ENCODE peak calls at places on chromosomes 12 and 14, in four cellular contexts. One of them, this sample, is unnamed.

GRCh38 chr12:92278378-92278828 is 132.8 kb upstream of the BTG1 start:
- DNase-seq in Peyer's patch: no peak
- DNase-seq in K562: no peak
- DNase-seq in tibial nerve: no peak
- DNase-seq in this sample: no peak

GRCh38 chr14:88255196-88255595 is 67.9 kb downstream of the KCNK10 start:
- DNase-seq in Peyer's patch: no peak
- DNase-seq in tibial nerve: no peak
- DNase-seq in K562: no peak
- DNase-seq in this sample: no peak

GRCh38 chr12:73161970-73162369 is 889.8 kb downstream of the TRHDE start:
- DNase-seq in tibial nerve: no peak
- DNase-seq in K562: no peak
- DNase-seq in Peyer's patch: no peak
- DNase-seq in this sample: no peak

GRCh38 chr14:100654814-100655795 is 67.9 kb upstream of the BEGAIN start:
- DNase-seq in tibial nerve: no peak
- DNase-seq in Peyer's patch: peak
- DNase-seq in K562: peak
- DNase-seq in this sample: no peak

GRCh38 chr12:5898874-5899273 is 46.2 kb downstream of the ANO2 start:
- DNase-seq in Peyer's patch: no peak
- DNase-seq in K562: no peak
- DNase-seq in tibial nerve: no peak
- DNase-seq in this sample: no peak

GRCh38 chr12:28057856-28058615 is 85.5 kb upstream of the PTHLH start:
- DNase-seq in Peyer's patch: no peak
- DNase-seq in K562: no peak
- DNase-seq in tibial nerve: no peak
- DNase-seq in this sample: no peak

GRCh38 chr12:58727526-58727925 is 192.8 kb downstream of the LRIG3 start:
- DNase-seq in K562: no peak
- DNase-seq in tibial nerve: no peak
- DNase-seq in Peyer's patch: no peak
- DNase-seq in this sample: no peak

GRCh38 chr14:68039593-68039992 is 220.0 kb downstream of the RAD51B start:
- DNase-seq in tibial nerve: no peak
- DNase-seq in Peyer's patch: no peak
- DNase-seq in K562: no peak
- DNase-seq in this sample: no peak

GRCh38 chr12:114841557-114842251 is 157.7 kb upstream of the TBX3 start:
- DNase-seq in tibial nerve: no peak
- DNase-seq in Peyer's patch: no peak
- DNase-seq in K562: no peak
- DNase-seq in this sample: no peak

GRCh38 chr12:118055144-118055557 is 5.8 kb downstream of the WSB2 start:
- DNase-seq in tibial nerve: no peak
- DNase-seq in Peyer's patch: peak
- DNase-seq in K562: peak
- DNase-seq in this sample: no peak

GRCh38 chr14:52014601-52015267 is 25.4 kb downstream of the RTRAF start:
- DNase-seq in Peyer's patch: no peak
- DNase-seq in tibial nerve: no peak
- DNase-seq in K562: no peak
- DNase-seq in this sample: no peak

GRCh38 chr12:124007810-124008570 is 35.0 kb downstream of the ZNF664 start:
- DNase-seq in Peyer's patch: no peak
- DNase-seq in tibial nerve: no peak
- DNase-seq in K562: no peak
- DNase-seq in this sample: no peak

GRCh38 chr12:122080149-122081107 is 1.9 kb downstream of the MLXIP start:
- DNase-seq in tibial nerve: peak
- DNase-seq in Peyer's patch: peak
- DNase-seq in K562: no peak
- DNase-seq in this sample: no peak

GRCh38 chr12:4116251-4117111 is 157.1 kb upstream of the CCND2 start:
- DNase-seq in tibial nerve: no peak
- DNase-seq in Peyer's patch: peak
- DNase-seq in K562: no peak
- DNase-seq in this sample: no peak

GRCh38 chr14:29273513-29273912 is 506.9 kb downstream of the FOXG1 start:
- DNase-seq in tibial nerve: no peak
- DNase-seq in Peyer's patch: no peak
- DNase-seq in K562: no peak
- DNase-seq in this sample: no peak

GRCh38 chr12:95784286-95784685 is 6.3 kb downstream of the NTN4 start:
- DNase-seq in Peyer's patch: no peak
- DNase-seq in tibial nerve: no peak
- DNase-seq in K562: no peak
- DNase-seq in this sample: no peak

GRCh38 chr14:31745741-31746140 is 184.5 kb downstream of the NUBPL start:
- DNase-seq in tibial nerve: no peak
- DNase-seq in K562: no peak
- DNase-seq in Peyer's patch: no peak
- DNase-seq in this sample: no peak

GRCh38 chr12:48999371-49000131 is at the start of gene DDN:
- DNase-seq in Peyer's patch: no peak
- DNase-seq in tibial nerve: no peak
- DNase-seq in K562: peak
- DNase-seq in this sample: no peak

GRCh38 chr12:86283607-86284006 is 27.4 kb upstream of the MGAT4C start:
- DNase-seq in Peyer's patch: no peak
- DNase-seq in K562: no peak
- DNase-seq in tibial nerve: no peak
- DNase-seq in this sample: no peak

GRCh38 chr14:37988472-37988871 is 219.2 kb upstream of the SSTR1 start:
- DNase-seq in Peyer's patch: no peak
- DNase-seq in K562: no peak
- DNase-seq in tibial nerve: no peak
- DNase-seq in this sample: no peak

GRCh38 chr12:90695415-90695814 is 259.6 kb downstream of the CCER1 start:
- DNase-seq in Peyer's patch: no peak
- DNase-seq in K562: no peak
- DNase-seq in tibial nerve: no peak
- DNase-seq in this sample: no peak

GRCh38 chr14:34501997-34502396 is 37.5 kb downstream of the EAPP start:
- DNase-seq in Peyer's patch: no peak
- DNase-seq in tibial nerve: no peak
- DNase-seq in K562: no peak
- DNase-seq in this sample: no peak

GRCh38 chr12:132364348-132364902 is 35.0 kb upstream of the GALNT9 start:
- DNase-seq in tibial nerve: no peak
- DNase-seq in Peyer's patch: no peak
- DNase-seq in K562: no peak
- DNase-seq in this sample: no peak

GRCh38 chr14:99467338-99468075 is 13.2 kb downstream of the SETD3 start:
- DNase-seq in tibial nerve: no peak
- DNase-seq in Peyer's patch: no peak
- DNase-seq in K562: no peak
- DNase-seq in this sample: no peak

GRCh38 chr12:6333029-6333428 is 8.8 kb downstream of the TNFRSF1A start:
- DNase-seq in K562: no peak
- DNase-seq in tibial nerve: no peak
- DNase-seq in Peyer's patch: no peak
- DNase-seq in this sample: no peak

GRCh38 chr12:132828706-132829534 is at the start of gene GOLGA3:
- DNase-seq in Peyer's patch: peak
- DNase-seq in tibial nerve: peak
- DNase-seq in K562: peak
- DNase-seq in this sample: peak

GRCh38 chr14:101636081-101636560 is 74.8 kb downstream of the DIO3 start:
- DNase-seq in Peyer's patch: no peak
- DNase-seq in K562: no peak
- DNase-seq in tibial nerve: no peak
- DNase-seq in this sample: no peak

GRCh38 chr12:83114042-83114441 is 427.3 kb downstream of the TMTC2 start:
- DNase-seq in K562: no peak
- DNase-seq in tibial nerve: no peak
- DNase-seq in Peyer's patch: no peak
- DNase-seq in this sample: no peak

GRCh38 chr14:104773505-104774452 is 20.8 kb downstream of the SIVA1 start:
- DNase-seq in Peyer's patch: no peak
- DNase-seq in K562: no peak
- DNase-seq in tibial nerve: no peak
- DNase-seq in this sample: no peak

GRCh38 chr12:58367041-58367440 is 425.7 kb downstream of the ATP23 start:
- DNase-seq in K562: no peak
- DNase-seq in tibial nerve: no peak
- DNase-seq in Peyer's patch: no peak
- DNase-seq in this sample: no peak

GRCh38 chr12:122722347-122722746 is 5.7 kb upstream of the HCAR3 start:
- DNase-seq in K562: no peak
- DNase-seq in tibial nerve: no peak
- DNase-seq in Peyer's patch: no peak
- DNase-seq in this sample: no peak

GRCh38 chr14:63276492-63277342 is 42.0 kb downstream of the GPHB5 start:
- DNase-seq in Peyer's patch: no peak
- DNase-seq in tibial nerve: no peak
- DNase-seq in K562: peak
- DNase-seq in this sample: no peak

GRCh38 chr14:102457491-102457890 is 52.1 kb downstream of the ANKRD9 start:
- DNase-seq in Peyer's patch: no peak
- DNase-seq in K562: no peak
- DNase-seq in tibial nerve: no peak
- DNase-seq in this sample: no peak

GRCh38 chr12:54082402-54082892 is 28.8 kb downstream of the HOXC4 start:
- DNase-seq in tibial nerve: no peak
- DNase-seq in K562: peak
- DNase-seq in Peyer's patch: peak
- DNase-seq in this sample: no peak

GRCh38 chr12:116984098-116984497 is 73.3 kb downstream of the FBXW8 start:
- DNase-seq in tibial nerve: no peak
- DNase-seq in K562: no peak
- DNase-seq in Peyer's patch: no peak
- DNase-seq in this sample: no peak

GRCh38 chr14:96299441-96299840 is 43.4 kb downstream of the BDKRB1 start:
- DNase-seq in K562: no peak
- DNase-seq in Peyer's patch: no peak
- DNase-seq in tibial nerve: no peak
- DNase-seq in this sample: no peak

GRCh38 chr14:96294246-96294645 is 38.2 kb downstream of the BDKRB1 start:
- DNase-seq in K562: no peak
- DNase-seq in tibial nerve: no peak
- DNase-seq in Peyer's patch: no peak
- DNase-seq in this sample: no peak

GRCh38 chr14:96297999-96298398 is 42.0 kb downstream of the BDKRB1 start:
- DNase-seq in Peyer's patch: no peak
- DNase-seq in K562: no peak
- DNase-seq in tibial nerve: no peak
- DNase-seq in this sample: no peak

GRCh38 chr14:96297000-96297399 is 41.0 kb downstream of the BDKRB1 start:
- DNase-seq in tibial nerve: no peak
- DNase-seq in K562: no peak
- DNase-seq in Peyer's patch: no peak
- DNase-seq in this sample: no peak
- TF ChIP-seq CTCF in tibial nerve: peak
- TF ChIP-seq CTCF in K562: peak
- TF ChIP-seq CTCF in Peyer's patch: peak
- TF ChIP-seq CTCF in this sample: no peak

DNA sequence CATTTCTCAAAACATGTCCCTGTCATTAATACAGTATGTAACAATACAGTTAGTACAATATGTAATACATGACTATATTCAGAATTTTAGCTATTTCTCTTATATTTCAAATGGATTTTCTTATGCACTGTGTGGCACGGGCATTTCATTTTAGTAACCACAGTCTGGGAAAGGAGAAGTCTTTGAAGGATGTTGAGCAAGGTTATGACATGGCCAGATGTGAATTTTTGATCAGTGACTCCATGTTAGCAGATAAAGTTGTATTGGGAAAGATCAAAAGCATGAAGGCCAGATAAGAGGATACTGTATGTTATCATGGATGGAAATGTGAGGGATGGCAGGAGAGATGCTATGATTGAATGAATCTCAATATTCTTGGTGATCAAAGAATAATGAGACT is 285.2 kb downstream of the NAV3 start:
- DNase-seq in Peyer's patch: no peak
- DNase-seq in tibial nerve: no peak
- DNase-seq in K562: no peak
- DNase-seq in this sample: no peak
- TF ChIP-seq POLR2A in Peyer's patch: no peak
- TF ChIP-seq POLR2A in tibial nerve: no peak
- TF ChIP-seq POLR2A in K562: no peak
- TF ChIP-seq POLR2A in this sample: no peak

GRCh38 chr12:20376984-20377383 is 8.6 kb downstream of the PDE3A start:
- DNase-seq in K562: no peak
- DNase-seq in Peyer's patch: no peak
- DNase-seq in tibial nerve: no peak
- DNase-seq in this sample: no peak
- H3K4me3 ChIP-seq in K562: no peak
- H3K4me3 ChIP-seq in Peyer's patch: no peak
- H3K4me3 ChIP-seq in tibial nerve: no peak
- H3K4me3 ChIP-seq in this sample: no peak

GRCh38 chr12:41663487-41664258 is 475.6 kb downstream of the PDZRN4 start:
- DNase-seq in Peyer's patch: no peak
- DNase-seq in K562: no peak
- DNase-seq in tibial nerve: no peak
- DNase-seq in this sample: no peak
- TF ChIP-seq CTCF in Peyer's patch: peak
- TF ChIP-seq CTCF in K562: no peak
- TF ChIP-seq CTCF in tibial nerve: peak
- TF ChIP-seq CTCF in this sample: no peak

DNA sequence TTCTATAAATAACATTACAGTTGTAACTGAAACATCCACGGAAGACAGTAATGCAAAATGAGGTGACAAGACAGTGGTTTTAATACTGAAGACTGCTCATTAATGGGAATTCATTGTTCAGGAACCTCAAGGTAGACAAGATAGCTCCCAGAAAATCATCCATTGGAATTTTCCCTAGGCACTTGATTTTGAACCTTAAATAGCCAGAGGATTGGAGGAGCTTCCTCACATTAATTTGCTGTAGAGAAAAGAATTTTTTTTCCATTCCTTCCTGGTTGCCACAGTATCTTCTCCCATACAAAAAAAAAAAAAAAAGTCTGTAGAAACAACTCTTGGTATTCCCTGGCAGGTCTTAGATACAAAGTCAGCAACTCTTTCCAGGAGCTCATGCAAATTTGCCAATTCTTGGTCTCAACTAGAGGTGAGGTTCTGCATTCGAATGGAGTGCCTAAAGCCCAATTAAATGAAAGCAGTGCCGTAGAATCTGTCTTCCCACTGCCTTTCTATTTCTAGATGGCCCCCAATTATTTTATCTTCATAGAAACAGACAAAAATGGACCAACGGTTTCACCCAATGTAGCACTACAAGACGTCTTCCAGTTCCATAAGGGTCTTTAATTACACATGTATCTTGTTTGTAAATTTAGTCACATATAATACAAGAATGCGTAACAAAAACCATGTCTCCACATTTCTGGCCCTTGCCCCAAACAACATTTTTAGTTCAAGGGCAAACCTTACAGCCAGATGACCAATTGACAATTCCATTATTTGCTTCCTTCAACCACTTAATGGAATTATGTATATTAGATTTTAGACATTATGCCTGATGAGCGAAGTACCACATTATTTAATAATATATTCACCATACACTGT is 13.5 kb downstream of the SLC38A2 start:
- DNase-seq in K562: no peak
- DNase-seq in Peyer's patch: no peak
- DNase-seq in tibial nerve: no peak
- DNase-seq in this sample: no peak
- TF ChIP-seq POLR2A in K562: peak
- TF ChIP-seq POLR2A in Peyer's patch: no peak
- TF ChIP-seq POLR2A in tibial nerve: no peak
- TF ChIP-seq POLR2A in this sample: no peak